ENCODE peak calls at places on chromosomes 7 and 10, in five cellular contexts. R is heart left ventricle, J is dorsolateral prefrontal cortex, P is AG09309, G is PC-3. O is an unnamed sample.

GRCh38 chr7:75962607-75963382 is 31.6 kb downstream of the TMEM120A start:
- DNase-seq in P (peak), G (no peak), R (no peak), J (no peak), O (no peak)

GRCh38 chr7:25859732-25860131 is 292.3 kb upstream of the NFE2L3 start:
- DNase-seq in G (no peak), J (no peak), R (no peak), P (no peak), O (no peak)

GRCh38 chr10:79191951-79192676 is 123.3 kb downstream of the ZMIZ1 start:
- DNase-seq in R (no peak), G (no peak), J (no peak), P (no peak), O (no peak)

GRCh38 chr7:136018104-136018503 is 40.9 kb upstream of the MTPN start:
- DNase-seq in R (no peak), P (no peak), J (no peak), G (peak), O (no peak)

GRCh38 chr10:116085333-116085732 is 187.7 kb downstream of the GFRA1 start:
- DNase-seq in P (no peak), J (no peak), G (no peak), R (no peak), O (no peak)

GRCh38 chr7:131543298-131543697 is 13.1 kb downstream of the PODXL start:
- DNase-seq in J (no peak), P (no peak), R (peak), G (no peak), O (no peak)

GRCh38 chr7:48617988-48618387 is 306.4 kb upstream of the CDC14C start:
- DNase-seq in R (no peak), G (peak), J (no peak), P (no peak), O (no peak)

GRCh38 chr7:10237306-10237705 is 736.4 kb upstream of the PHF14 start:
- DNase-seq in J (no peak), G (peak), R (no peak), P (no peak), O (no peak)

GRCh38 chr10:50540069-50540825 is 83.5 kb downstream of the SGMS1 start:
- DNase-seq in J (no peak), P (no peak), G (peak), R (no peak), O (no peak)

GRCh38 chr10:69573056-69573806 is at the start of gene NEUROG3:
- DNase-seq in R (no peak), P (no peak), J (no peak), G (no peak), O (no peak)

GRCh38 chr10:104640339-104641149 is 546 bp upstream of the SORCS3 start:
- DNase-seq in P (no peak), G (no peak), R (no peak), J (peak), O (no peak)

GRCh38 chr7:140364819-140365218 is 33.5 kb downstream of the SLC37A3 start:
- DNase-seq in J (no peak), G (no peak), R (no peak), P (no peak), O (no peak)

GRCh38 chr10:117534321-117535044 is 8.1 kb upstream of the EMX2 start:
- DNase-seq in G (no peak), J (no peak), R (no peak), P (no peak), O (no peak)

GRCh38 chr7:106425017-106425719 is 140.4 kb upstream of the NAMPT start:
- DNase-seq in J (no peak), P (peak), R (no peak), G (peak), O (peak)

GRCh38 chr7:46178685-46179084 is 257.6 kb upstream of the IGFBP3 start:
- DNase-seq in J (no peak), P (peak), G (peak), R (no peak), O (no peak)

GRCh38 chr7:159067870-159068787 is 76.5 kb downstream of the VIPR2 start:
- DNase-seq in J (no peak), G (no peak), P (no peak), R (peak), O (no peak)

GRCh38 chr7:131827421-131827820 is 271.0 kb upstream of the PODXL start:
- DNase-seq in G (no peak), P (no peak), R (no peak), J (no peak), O (no peak)

GRCh38 chr10:81873932-81874816 is 820 bp upstream of the NRG3 start:
- DNase-seq in P (no peak), G (no peak), J (peak), R (peak), O (no peak)

GRCh38 chr7:55075464-55075971 is 56.7 kb downstream of the EGFR start:
- DNase-seq in J (no peak), G (no peak), P (no peak), R (peak), O (no peak)

GRCh38 chr7:32890010-32890552 is 1.5 kb downstream of the KBTBD2 start:
- DNase-seq in G (peak), P (no peak), J (no peak), R (no peak), O (no peak)

GRCh38 chr10:94546616-94547175 is 1.1 kb downstream of the HELLS start:
- DNase-seq in R (no peak), J (no peak), G (no peak), P (no peak), O (no peak)

GRCh38 chr7:20797174-20798080 is 10.7 kb upstream of the SP8 start:
- DNase-seq in G (no peak), J (no peak), R (no peak), P (no peak), O (no peak)

GRCh38 chr7:84003191-84003590 is 191.4 kb downstream of the SEMA3A start:
- DNase-seq in P (no peak), G (no peak), R (no peak), J (no peak), O (no peak)

GRCh38 chr10:84665883-84666463 is 337.6 kb downstream of the CCSER2 start:
- DNase-seq in J (no peak), R (no peak), P (no peak), G (peak), O (no peak)

GRCh38 chr10:34236927-34237326 is 578.2 kb downstream of the PARD3 start:
- DNase-seq in R (no peak), J (no peak), G (no peak), P (no peak), O (no peak)

GRCh38 chr7:96330193-96330592 is 8.3 kb upstream of the SLC25A13 start:
- DNase-seq in J (no peak), R (no peak), P (no peak), G (no peak), O (no peak)
- TF ChIP-seq CTCF in J (no peak), R (no peak), P (no peak), G (no peak), O (no peak)

GRCh38 chr10:121108051-121108450 is 256.9 kb downstream of the WDR11 start:
- DNase-seq in R (no peak), J (no peak), P (no peak), G (no peak), O (no peak)
- H3K4me3 ChIP-seq in R (no peak), J (no peak), P (no peak), G (no peak), O (no peak)

DNA sequence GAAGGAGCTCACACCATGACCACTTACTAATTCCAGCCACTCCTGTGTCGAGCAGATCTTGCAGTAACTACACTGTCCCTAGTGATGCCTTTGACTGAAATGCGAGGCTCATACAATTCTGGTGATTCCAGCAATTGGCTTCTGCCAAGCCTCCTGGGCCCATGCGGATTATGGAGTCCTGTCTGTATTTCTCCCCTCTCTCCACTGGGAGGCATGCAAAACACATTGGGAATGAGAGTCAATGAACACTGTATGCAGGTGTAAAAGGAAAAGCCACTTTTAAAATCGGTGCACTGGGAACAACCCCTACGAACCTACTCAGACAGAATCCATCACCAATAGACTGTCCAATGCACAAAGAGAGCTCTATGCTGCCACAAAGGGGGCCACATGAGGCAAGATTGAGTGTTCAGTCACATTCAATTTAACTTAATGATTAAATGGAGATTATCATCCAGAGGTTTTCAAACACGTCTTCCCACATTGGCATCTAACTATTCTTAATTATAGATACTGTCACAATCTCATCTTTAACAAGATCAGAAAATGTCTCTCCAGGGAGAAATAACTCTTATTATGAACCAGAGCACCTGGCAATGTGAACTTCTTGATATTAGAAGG is 550.6 kb downstream of the GLRX3 start:
- DNase-seq in R (no peak), G (peak), J (no peak), P (no peak), O (no peak)
- TF ChIP-seq CTCF in R (no peak), G (peak), J (peak), P (no peak), O (no peak)

GRCh38 chr10:80460399-80461207 is 6.5 kb downstream of the TSPAN14 start:
- DNase-seq in G (no peak), R (no peak), P (no peak), J (peak), O (no peak)

GRCh38 chr10:80461208-80462183 is 7.4 kb downstream of the TSPAN14 start:
- DNase-seq in R (no peak), G (no peak), P (no peak), J (no peak), O (no peak)

GRCh38 chr10:80463868-80464267 is 9.8 kb downstream of the TSPAN14 start:
- DNase-seq in P (no peak), R (no peak), G (no peak), J (no peak), O (no peak)

GRCh38 chr10:80462986-80463741 is 9.1 kb downstream of the TSPAN14 start:
- DNase-seq in R (no peak), J (no peak), P (no peak), G (no peak), O (no peak)

GRCh38 chr10:80462277-80462985 is 8.3 kb downstream of the TSPAN14 start:
- DNase-seq in R (no peak), G (no peak), P (no peak), J (no peak), O (no peak)
- H3K4me3 ChIP-seq in R (no peak), G (no peak), P (no peak), J (peak), O (peak)

GRCh38 chr10:8053446-8054242 is 844 bp upstream of the GATA3 start:
- DNase-seq in J (no peak), R (peak), P (peak), G (peak), O (no peak)
- TF ChIP-seq CTCF in J (peak), R (peak), P (peak), G (no peak), O (peak)

DNA sequence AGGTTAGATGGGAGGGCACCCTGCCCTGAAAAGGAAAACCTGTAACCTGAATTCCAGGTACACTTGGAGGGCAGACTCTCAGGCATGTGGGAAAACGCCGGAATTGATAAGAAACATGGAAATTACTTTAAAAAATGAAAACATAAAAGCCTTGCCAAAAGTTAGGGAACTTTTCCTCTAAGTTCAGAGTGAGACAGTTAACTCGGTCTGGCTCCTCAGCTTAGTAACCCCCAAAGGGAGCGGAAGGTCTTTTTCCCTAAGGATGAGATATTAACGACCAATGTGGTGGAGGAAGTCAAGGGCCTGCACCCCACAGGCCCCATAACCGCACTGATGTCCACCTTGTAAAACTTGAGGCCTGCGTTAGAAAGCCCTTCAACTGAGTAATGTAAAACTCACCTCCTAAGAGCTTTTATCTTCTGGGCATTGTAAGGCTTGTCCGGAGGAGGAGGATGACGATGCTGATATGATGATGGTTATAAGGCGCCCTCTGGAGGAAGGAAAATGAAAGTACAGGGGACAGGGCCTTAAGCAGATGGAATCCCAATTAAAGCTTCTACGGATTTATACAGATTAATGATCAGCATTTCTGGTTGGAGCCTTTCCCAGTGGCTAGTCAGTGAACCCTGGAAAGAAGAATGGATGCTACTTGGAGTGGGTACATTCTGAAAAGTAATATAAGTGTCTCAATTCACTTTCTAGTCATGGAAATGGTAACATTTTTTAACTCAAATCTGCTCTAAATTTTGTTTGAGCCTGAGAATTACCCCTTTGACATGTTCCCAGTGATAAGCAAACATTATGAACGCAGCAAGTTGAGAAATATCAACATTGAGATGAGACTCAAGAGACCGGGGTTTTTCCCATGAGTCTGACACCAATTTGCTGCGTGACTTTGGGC is 696 bp downstream of the COL1A2 start:
- DNase-seq in R (no peak), J (no peak), G (peak), P (no peak), O (no peak)
- H3K4me3 ChIP-seq in R (peak), J (peak), G (no peak), P (peak), O (peak)

DNA sequence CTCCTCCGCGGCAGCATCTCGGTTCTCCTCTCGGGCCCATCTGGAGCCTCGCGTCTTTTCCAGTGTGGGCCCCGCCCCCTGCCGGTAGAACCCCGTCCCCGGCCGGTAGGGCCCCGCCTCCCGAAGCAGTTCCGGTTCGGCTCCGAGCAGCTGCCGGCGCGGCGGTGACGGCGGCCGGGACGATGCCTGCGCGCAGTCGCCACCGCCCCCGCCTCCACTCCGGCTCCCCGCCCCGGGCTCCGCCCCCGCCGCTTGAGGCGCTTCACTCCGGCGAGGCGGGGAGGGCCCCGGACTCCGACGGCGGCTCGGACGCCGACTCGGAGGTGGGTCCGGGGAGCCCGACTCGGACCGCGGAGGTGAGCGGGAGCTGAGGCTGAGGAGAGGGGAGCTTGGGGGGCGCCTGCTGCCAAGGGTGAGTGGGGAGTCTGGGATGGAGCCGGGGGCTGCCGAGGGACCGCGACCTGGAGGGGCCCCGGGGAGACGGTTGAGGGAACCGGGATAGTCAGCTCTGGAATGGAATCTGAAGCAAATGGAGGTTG is at the start of gene SAMD8:
- DNase-seq in R (peak), P (peak), J (peak), G (peak), O (peak)
- TF ChIP-seq CTCF in R (peak), P (peak), J (peak), G (peak), O (no peak)